ENCODE peak calls at places on chromosomes 2 and 18, in ten cellular contexts. K is activated gamma-delta T cell treated with anti-CD3 and anti-CD28 coated beads, Interleukin-2, amount 50 U/mL, for 16 hours; B is lower lobe of right lung; R is skeletal muscle cell; I is NCI-H1105; E is H54; C is stimulated activated CD8-positive, alpha-beta memory T cell treated with anti-CD3 and anti-CD28 coated beads, Interleukin-7, amount 100 ng/mL, for 1 hour; Y is kidney; U is ELF-1; W is iPS-NIHi11. Q is an unnamed sample.

GRCh38 chr2:190578158-190579057 is 43.9 kb upstream of the NEMP2 start:
- DNase-seq in K (no peak), B (no peak), R (no peak), I (peak), E (no peak), C (no peak), Y (no peak), U (no peak), W (no peak), Q (no peak)

GRCh38 chr2:113876503-113877387 is 13.1 kb upstream of the ACTR3 start:
- DNase-seq in K (peak), B (peak), R (no peak), I (peak), E (no peak), C (peak), Y (peak), U (peak), W (peak), Q (no peak)

GRCh38 chr18:46624127-46624526 is 32.9 kb downstream of the LOXHD1 start:
- DNase-seq in K (no peak), B (no peak), R (no peak), I (no peak), E (no peak), C (no peak), Y (no peak), U (no peak), W (no peak), Q (no peak)

GRCh38 chr18:70418551-70419311 is 129.9 kb downstream of the SOCS6 start:
- DNase-seq in K (no peak), B (no peak), R (no peak), I (no peak), E (no peak), C (no peak), Y (no peak), U (no peak), W (no peak), Q (no peak)

GRCh38 chr2:203817147-203817546 is 50.4 kb upstream of the CTLA4 start:
- DNase-seq in K (no peak), B (no peak), R (no peak), I (no peak), E (no peak), C (no peak), Y (no peak), U (no peak), W (no peak), Q (no peak)

GRCh38 chr2:100286318-100286717 is 36.0 kb downstream of the LONRF2 start:
- DNase-seq in K (no peak), B (no peak), R (no peak), I (no peak), E (no peak), C (no peak), Y (no peak), U (no peak), W (no peak), Q (no peak)

GRCh38 chr2:204886713-204887112 is 341.4 kb downstream of the PARD3B start:
- DNase-seq in K (no peak), B (no peak), R (no peak), I (no peak), E (no peak), C (no peak), Y (no peak), U (no peak), W (no peak), Q (no peak)

GRCh38 chr2:96692094-96692971 is 47.5 kb downstream of the LMAN2L start:
- DNase-seq in K (no peak), B (peak), R (no peak), I (no peak), E (no peak), C (no peak), Y (no peak), U (no peak), W (no peak), Q (no peak)

GRCh38 chr2:191122638-191123294 is 28.0 kb downstream of the STAT4 start:
- DNase-seq in K (no peak), B (no peak), R (no peak), I (no peak), E (no peak), C (no peak), Y (no peak), U (no peak), W (no peak), Q (no peak)

GRCh38 chr18:29321561-29321960 is 1144.6 kb upstream of the CDH2 start:
- DNase-seq in K (no peak), B (no peak), R (no peak), I (no peak), E (no peak), C (no peak), Y (no peak), U (no peak), W (no peak), Q (no peak)

GRCh38 chr18:60506682-60507081 is 134.1 kb upstream of the MC4R start:
- DNase-seq in K (no peak), B (no peak), R (peak), I (no peak), E (no peak), C (no peak), Y (no peak), U (no peak), W (no peak), Q (no peak)

GRCh38 chr2:159063677-159064076 is 95.2 kb downstream of the TANC1 start:
- DNase-seq in K (no peak), B (no peak), R (no peak), I (no peak), E (no peak), C (no peak), Y (no peak), U (no peak), W (no peak), Q (no peak)

GRCh38 chr2:130385709-130386108 is 29.9 kb downstream of the PTPN18 start:
- DNase-seq in K (no peak), B (no peak), R (no peak), I (no peak), E (no peak), C (no peak), Y (peak), U (no peak), W (no peak), Q (no peak)

GRCh38 chr18:4391859-4392258 is 63.2 kb downstream of the DLGAP1 start:
- DNase-seq in K (no peak), B (no peak), R (no peak), I (no peak), E (no peak), C (no peak), Y (no peak), U (no peak), W (no peak), Q (peak)

GRCh38 chr2:1972428-1972827 is 228.1 kb upstream of the PXDN start:
- DNase-seq in K (no peak), B (no peak), R (peak), I (peak), E (no peak), C (no peak), Y (peak), U (peak), W (no peak), Q (no peak)

GRCh38 chr2:196951973-196952372 is 25.5 kb upstream of the PGAP1 start:
- DNase-seq in K (no peak), B (no peak), R (no peak), I (no peak), E (no peak), C (no peak), Y (no peak), U (no peak), W (no peak), Q (no peak)

GRCh38 chr2:98913916-98914712 is 21.9 kb downstream of the CRACDL start:
- DNase-seq in K (no peak), B (peak), R (no peak), I (peak), E (no peak), C (no peak), Y (peak), U (no peak), W (no peak), Q (no peak)

GRCh38 chr2:36713300-36713699 is 16.8 kb downstream of the VIT start:
- DNase-seq in K (no peak), B (no peak), R (no peak), I (no peak), E (no peak), C (no peak), Y (no peak), U (no peak), W (peak), Q (no peak)

GRCh38 chr2:164048729-164049128 is 312.9 kb upstream of the FIGN start:
- DNase-seq in K (no peak), B (no peak), R (no peak), I (no peak), E (no peak), C (no peak), Y (no peak), U (no peak), W (no peak), Q (no peak)

Q was measured in dermis blood vessel endothelial cell.